ENCODE peak calls at places on chromosomes 3 and 15, in eight cellular contexts. U is GM12878, Y is heart left ventricle, F is right lobe of liver, T is HepG2, L is A549, H is HCT116, N is gastrocnemius medialis. R is an unnamed sample.

GRCh38 chr3:60551455-60552209 is 699.6 kb downstream of the FHIT start:
- ATAC-seq in U (peak; percentile 32), F (no peak), H (no peak), T (no peak), N (no peak), Y (no peak), L (no peak), R (no peak)

GRCh38 chr3:126732281-126733060 is 28.4 kb downstream of the CHCHD6 start:
- ATAC-seq in N (no peak), L (no peak), Y (peak; percentile 66), U (no peak), H (no peak), F (no peak), T (no peak), R (no peak)

GRCh38 chr3:48194446-48195071 is 6.3 kb upstream of the CDC25A start:
- ATAC-seq in L (peak; percentile 77), U (peak; percentile 59), H (peak; percentile 90), T (peak; percentile 65), F (peak; percentile 84), N (peak; percentile 34), Y (peak; percentile 58), R (peak; percentile 53)

GRCh38 chr15:69224383-69224782 is 63.9 kb downstream of the GLCE start:
- ATAC-seq in H (no peak), F (peak; percentile 94), T (peak; percentile 97), N (no peak), U (no peak), L (no peak), Y (peak; percentile 48), R (no peak)

GRCh38 chr15:25372298-25372697 is 66.5 kb downstream of the UBE3A start:
- ATAC-seq in F (peak; percentile 46), T (no peak), L (no peak), U (no peak), Y (no peak), N (no peak), H (no peak), R (no peak)

GRCh38 chr3:120470870-120471269 is 20.1 kb upstream of the FSTL1 start:
- ATAC-seq in T (no peak), Y (peak; percentile 93), H (no peak), U (no peak), N (no peak), F (no peak), L (no peak), R (peak; percentile 65)

GRCh38 chr3:12246758-12247157 is 42.1 kb upstream of the PPARG start:
- ATAC-seq in U (peak; percentile 40), Y (no peak), N (no peak), F (no peak), T (no peak), H (no peak), L (no peak), R (no peak)

GRCh38 chr15:57335326-57336118 is 40.8 kb upstream of the CGNL1 start:
- ATAC-seq in Y (no peak), H (no peak), N (no peak), L (no peak), T (no peak), F (no peak), U (no peak), R (no peak)

GRCh38 chr15:57551717-57552677 is 39.7 kb upstream of the MYZAP start:
- ATAC-seq in T (no peak), H (peak; percentile 85), Y (peak; percentile 56), N (no peak), F (peak; percentile 56), U (no peak), L (peak; percentile 78), R (peak; percentile 47)

GRCh38 chr15:75943246-75943645 is 39.6 kb downstream of the FBXO22 start:
- ATAC-seq in N (no peak), F (no peak), U (no peak), T (peak; percentile 22), H (no peak), L (no peak), Y (no peak), R (no peak)

GRCh38 chr15:31157644-31158069 is 56.1 kb upstream of the TRPM1 start:
- ATAC-seq in H (no peak), L (no peak), N (no peak), F (peak; percentile 86), U (no peak), Y (no peak), T (peak; percentile 99), R (peak; percentile 46)

GRCh38 chr15:83565553-83566159 is 88.3 kb upstream of the ADAMTSL3 start:
- ATAC-seq in U (no peak), H (peak; percentile 73), N (no peak), Y (no peak), L (no peak), F (peak; percentile 70), T (no peak), R (no peak)

GRCh38 chr15:63345391-63345752 is 36.3 kb downstream of the CA12 start:
- ATAC-seq in F (no peak), Y (no peak), N (no peak), T (no peak), U (no peak), L (no peak), H (no peak), R (no peak)

GRCh38 chr3:112761062-112761638 is 85.5 kb downstream of the CD200R1L start:
- ATAC-seq in L (no peak), N (no peak), T (no peak), U (no peak), F (no peak), H (no peak), Y (no peak), R (no peak)

GRCh38 chr15:85789496-85789875 is 5.2 kb downstream of the KLHL25 start:
- ATAC-seq in F (no peak), T (no peak), U (no peak), H (no peak), L (no peak), N (no peak), Y (no peak), R (no peak)

GRCh38 chr15:85782112-85782511 is 12.6 kb downstream of the KLHL25 start:
- ATAC-seq in U (peak; percentile 48), T (no peak), N (no peak), H (no peak), Y (no peak), F (no peak), L (no peak), R (no peak)

GRCh38 chr15:85788796-85789495 is 5.8 kb downstream of the KLHL25 start:
- ATAC-seq in L (no peak), T (no peak), U (no peak), N (no peak), F (no peak), Y (no peak), H (peak; percentile 43), R (no peak)

GRCh38 chr15:85786778-85787114 is 8.0 kb downstream of the KLHL25 start:
- ATAC-seq in H (no peak), T (peak; percentile 46), F (peak; percentile 49), N (no peak), U (no peak), Y (no peak), L (no peak), R (no peak)

GRCh38 chr15:85785887-85786777 is 8.6 kb downstream of the KLHL25 start:
- ATAC-seq in U (peak; percentile 9), H (peak; percentile 92), L (peak; percentile 85), T (peak; percentile 87), N (peak; percentile 93), F (peak; percentile 93), Y (peak; percentile 85), R (no peak)
- H3K4me1 ChIP-seq in U (peaks cover 15% of the 10 kb centered on the region), H (peaks cover 48% of the 10 kb centered on the region), L (peaks cover 19% of the 10 kb centered on the region), T (peaks cover 64% of the 10 kb centered on the region), N (peaks cover 50% of the 10 kb centered on the region), F (peaks cover 7% of the 10 kb centered on the region), Y (peaks cover 25% of the 10 kb centered on the region), R (no peaks in the 10 kb centered on the region)

DNA sequence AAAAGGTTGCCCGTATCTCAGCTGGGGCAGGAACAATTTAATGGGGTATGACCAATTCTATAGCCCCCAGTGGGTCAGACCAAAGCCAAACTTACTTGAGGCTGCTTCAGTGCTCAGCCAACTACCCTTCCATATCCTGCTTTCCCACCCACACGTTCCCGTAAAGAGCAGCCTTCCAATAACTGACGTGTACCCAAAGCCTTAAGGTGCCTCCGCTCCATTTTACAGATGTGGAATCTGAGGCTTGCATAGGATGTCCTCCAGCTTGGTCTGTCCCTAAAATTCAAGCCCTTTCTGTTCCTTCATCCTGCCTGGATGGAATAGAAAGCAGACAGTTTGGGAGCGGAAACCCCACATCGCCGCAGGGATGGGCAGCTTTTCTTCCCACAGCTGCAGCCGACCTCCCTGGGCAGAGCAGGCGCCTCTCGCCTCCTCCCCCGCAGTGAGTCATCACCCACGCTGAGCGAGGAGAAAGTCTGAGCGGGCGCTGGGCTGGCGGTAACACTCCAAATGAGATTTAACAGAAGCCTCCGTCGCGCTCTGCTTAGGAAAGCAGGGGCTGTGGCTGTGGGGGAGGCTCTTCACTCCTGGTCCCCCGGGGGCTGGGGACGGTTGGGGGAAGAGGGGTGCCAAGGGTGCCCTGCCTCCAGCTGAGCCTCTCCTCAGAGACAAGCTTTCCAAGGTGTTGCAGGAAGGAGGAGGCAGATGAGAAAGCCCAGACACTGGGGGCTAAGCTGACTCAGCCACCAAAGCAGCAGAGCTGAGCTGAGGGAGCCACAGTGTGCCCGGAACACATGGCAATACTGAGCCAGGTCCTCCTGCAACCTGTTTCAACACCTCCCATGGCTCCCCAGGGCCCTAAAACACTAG is 57.8 kb upstream of the HRH1 start:
- ATAC-seq in F (peak; percentile 47), Y (peak; percentile 94), N (peak; percentile 39), H (peak; percentile 88), L (peak; percentile 93), T (peak; percentile 73), U (peak; percentile 48), R (peak; percentile 92)
- TF ChIP-seq POLR2A in F (no peak), Y (no peak), N (no peak), H (no peak), L (no peak), T (no peak), U (no peak), R (no peak)

GRCh38 chr3:23981955-23982354 is 36.9 kb downstream of the NR1D2 start:
- ATAC-seq in N (no peak), H (peak; percentile 54), L (peak; percentile 54), T (peak; percentile 79), U (no peak), Y (peak; percentile 51), F (peak; percentile 51), R (no peak)
- H3K27ac ChIP-seq in N (no peak overlapping the region), H (no peak overlapping the region), L (no peak overlapping the region), T (no peak overlapping the region), U (no peak overlapping the region), Y (no peak overlapping the region), F (no peak overlapping the region), R (no peak overlapping the region)

GRCh38 chr15:73985101-73985873 is 6.8 kb downstream of the STOML1 start:
- ATAC-seq in U (no peak), T (no peak), N (no peak), Y (no peak), F (no peak), L (no peak), H (no peak), R (no peak)

GRCh38 chr15:73986055-73986775 is 5.9 kb downstream of the STOML1 start:
- ATAC-seq in L (no peak), H (no peak), U (no peak), T (no peak), F (no peak), Y (no peak), N (no peak), R (no peak)

GRCh38 chr15:73987646-73988045 is 4.4 kb downstream of the STOML1 start:
- ATAC-seq in Y (no peak), U (no peak), L (no peak), T (no peak), F (no peak), H (no peak), N (no peak), R (no peak)

GRCh38 chr15:73988075-73988969 is 3.8 kb downstream of the STOML1 start:
- ATAC-seq in H (no peak), Y (no peak), L (no peak), U (peak; percentile 70), T (no peak), F (no peak), N (no peak), R (no peak)

DNA sequence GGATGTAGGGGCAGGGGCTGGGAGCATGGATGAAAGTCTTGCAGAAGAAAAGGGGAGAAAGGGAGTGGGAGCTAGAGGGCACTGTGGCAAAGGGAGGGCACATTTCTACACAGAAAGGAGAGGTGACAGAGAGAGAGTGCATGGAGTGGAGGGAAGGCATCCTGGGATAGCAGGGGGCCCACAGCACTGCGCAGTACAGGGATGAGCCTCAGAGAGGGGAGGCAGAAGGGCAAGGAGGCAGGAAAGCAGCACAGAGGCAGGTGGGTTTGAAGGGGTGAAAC is 5.4 kb downstream of the STOML1 start:
- ATAC-seq in Y (no peak), F (no peak), L (no peak), U (no peak), T (no peak), N (no peak), H (no peak), R (no peak)
- H3K4me1 ChIP-seq in Y (peaks cover 100% of the 10 kb centered on the region), F (no peaks in the 10 kb centered on the region), L (peaks cover 44% of the 10 kb centered on the region), U (peaks cover 54% of the 10 kb centered on the region), T (peaks cover 12% of the 10 kb centered on the region), N (peaks cover 92% of the 10 kb centered on the region), H (peaks cover 67% of the 10 kb centered on the region), R (peaks cover 73% of the 10 kb centered on the region)